ENCODE peak calls at places on chromosomes 16 and 17, in ten cellular contexts. H is fibroblast of mammary gland, R is A673, N is BE2C, A is stomach, K is IMR-90, U is kidney epithelial cell, Y is lung, F is RWPE2, X is cardiac fibroblast. B is an unnamed sample.

GRCh38 chr16:81715358-81716196 is 63.5 kb upstream of the PLCG2 start:
- DNase-seq in H (no peak), R (no peak), N (no peak), A (no peak), K (no peak), U (no peak), Y (no peak), F (no peak), X (no peak), B (no peak)

GRCh38 chr17:57499648-57500049 is 243.3 kb downstream of the MSI2 start:
- DNase-seq in H (no peak), R (no peak), N (no peak), A (no peak), K (no peak), U (no peak), Y (no peak), F (no peak), X (no peak), B (no peak)

GRCh38 chr16:57386381-57386951 is 14.2 kb downstream of the CX3CL1 start:
- DNase-seq in H (peak), R (peak), N (no peak), A (no peak), K (peak), U (no peak), Y (no peak), F (no peak), X (peak), B (no peak)

GRCh38 chr17:39828443-39828842 is 35.7 kb downstream of the IKZF3 start:
- DNase-seq in H (no peak), R (no peak), N (no peak), A (no peak), K (no peak), U (no peak), Y (no peak), F (no peak), X (no peak), B (peak)

GRCh38 chr16:70523013-70523620 is at the start of gene COG4:
- DNase-seq in H (peak), R (peak), N (peak), A (peak), K (peak), U (no peak), Y (peak), F (peak), X (peak), B (peak)

GRCh38 chr16:58999751-59000150 is 265.6 kb upstream of the GOT2 start:
- DNase-seq in H (no peak), R (no peak), N (no peak), A (no peak), K (no peak), U (no peak), Y (no peak), F (no peak), X (no peak), B (no peak)

GRCh38 chr17:17683710-17684365 is 2.6 kb downstream of the RAI1 start:
- DNase-seq in H (no peak), R (no peak), N (no peak), A (no peak), K (no peak), U (no peak), Y (no peak), F (no peak), X (no peak), B (no peak)

GRCh38 chr16:81567087-81567486 is 122.5 kb downstream of the CMIP start:
- DNase-seq in H (no peak), R (no peak), N (no peak), A (no peak), K (no peak), U (no peak), Y (no peak), F (no peak), X (no peak), B (no peak)

GRCh38 chr17:22669721-22670120 is 977.4 kb downstream of the KCNJ18 start:
- DNase-seq in H (peak), R (no peak), N (no peak), A (no peak), K (no peak), U (no peak), Y (no peak), F (no peak), X (no peak), B (no peak)

GRCh38 chr17:859461-860195 is 77.5 kb downstream of the MRM3 start:
- DNase-seq in H (peak), R (no peak), N (no peak), A (no peak), K (peak), U (no peak), Y (no peak), F (no peak), X (peak), B (no peak)

GRCh38 chr17:10623786-10624338 is 33.2 kb downstream of the MYH3 start:
- DNase-seq in H (no peak), R (no peak), N (no peak), A (no peak), K (no peak), U (no peak), Y (no peak), F (no peak), X (no peak), B (no peak)

GRCh38 chr16:85570213-85570734 is 42.8 kb upstream of the GSE1 start:
- DNase-seq in H (no peak), R (no peak), N (no peak), A (peak), K (no peak), U (no peak), Y (no peak), F (no peak), X (no peak), B (no peak)

DNA sequence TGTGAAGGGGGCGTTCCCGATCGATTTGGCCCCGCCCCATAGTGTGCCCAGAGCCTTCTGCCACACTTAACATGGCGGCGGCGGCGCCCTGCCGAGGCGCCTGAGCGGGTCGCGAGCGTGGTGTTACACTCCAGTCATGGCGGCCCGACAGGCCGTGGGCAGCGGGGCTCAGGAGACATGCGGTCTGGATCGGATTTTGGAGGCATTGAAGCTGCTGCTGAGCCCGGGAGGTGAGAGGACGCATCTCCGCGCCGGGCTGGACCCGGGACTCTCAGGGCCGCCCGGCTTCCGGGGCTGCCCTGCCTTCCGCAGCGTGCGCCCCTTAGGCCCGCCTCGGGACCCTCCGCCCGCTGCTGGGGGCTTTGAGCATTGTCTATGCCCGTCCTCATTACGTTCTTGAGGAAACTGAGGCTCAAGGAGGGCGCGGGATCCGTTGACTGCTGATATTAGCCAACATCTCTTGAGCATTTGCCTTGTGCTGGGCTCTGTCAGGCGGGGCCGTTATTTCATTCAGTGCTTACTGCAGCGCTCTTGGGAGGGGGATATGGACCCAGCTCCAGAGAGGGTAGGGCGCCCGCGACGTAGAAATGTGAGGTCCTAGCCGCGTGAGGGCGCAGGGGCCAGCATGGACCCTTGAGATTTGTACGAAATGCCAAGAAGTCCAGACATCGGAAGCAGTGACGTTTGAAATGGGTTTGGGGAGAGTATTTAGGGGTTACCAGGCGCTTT is at the start of gene TANGO6:
- DNase-seq in H (peak), R (peak), N (peak), A (peak), K (peak), U (peak), Y (peak), F (peak), X (peak), B (no peak)
- TF ChIP-seq CTCF in H (peak), R (peak), N (peak), A (no peak), K (peak), U (peak), Y (no peak), F (peak), X (peak), B (peak)

DNA sequence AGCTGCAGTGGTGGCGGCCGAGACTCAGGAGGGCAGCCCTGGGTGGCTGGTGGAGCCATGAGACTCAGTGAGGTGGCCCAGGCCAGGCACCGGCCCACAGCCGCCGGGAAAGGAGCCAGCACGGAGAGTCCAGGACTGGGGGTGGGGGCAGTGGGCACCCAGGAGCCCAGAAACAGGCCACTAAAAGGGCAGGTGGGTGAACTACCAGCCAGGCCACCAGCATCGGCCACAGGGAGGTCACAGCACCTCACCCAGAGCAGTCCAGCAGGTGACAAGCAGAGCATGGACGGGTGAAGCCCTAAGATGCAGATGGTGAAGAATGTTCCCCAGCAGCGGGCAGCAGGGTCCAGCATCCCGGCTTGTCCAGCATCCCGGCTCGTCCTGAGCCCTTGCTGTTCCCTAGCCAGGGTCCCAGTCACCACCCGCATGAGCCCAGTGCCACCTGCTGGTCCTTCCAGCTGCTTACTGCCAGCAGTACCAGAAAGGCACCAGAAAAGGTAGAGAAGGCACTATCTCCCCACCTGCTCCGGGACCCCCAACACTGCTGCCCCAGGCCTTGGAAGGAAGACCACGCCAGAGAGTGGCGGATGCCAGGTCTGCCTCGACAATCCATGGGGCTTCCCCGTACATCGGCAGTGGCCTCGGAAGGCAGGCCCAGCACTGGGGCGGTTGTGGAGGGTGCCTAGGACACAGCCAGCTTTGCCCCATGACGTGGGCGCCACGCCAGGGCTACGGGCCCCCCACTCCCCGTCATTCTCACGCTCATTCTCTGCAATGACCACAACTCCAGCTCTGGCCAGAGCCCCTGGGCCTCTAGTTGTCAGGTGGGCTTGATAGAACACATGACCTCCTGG is 1.6 kb downstream of the CENPX start:
- DNase-seq in H (peak), R (peak), N (peak), A (peak), K (peak), U (peak), Y (peak), F (no peak), X (peak), B (peak)
- H3K4me3 ChIP-seq in H (peak), R (peak), N (peak), A (peak), K (no peak), U (no peak), Y (no peak), F (peak), X (peak), B (peak)

GRCh38 chr16:29745853-29746345 is at the start of gene C16orf54:
- DNase-seq in H (no peak), R (no peak), N (no peak), A (peak), K (no peak), U (no peak), Y (peak), F (no peak), X (no peak), B (no peak)
- TF ChIP-seq CTCF in H (no peak), R (no peak), N (no peak), A (no peak), K (no peak), U (no peak), Y (no peak), F (no peak), X (no peak), B (no peak)

GRCh38 chr17:28646039-28646754 is 1.2 kb upstream of the BLTP2 start:
- DNase-seq in H (no peak), R (no peak), N (no peak), A (no peak), K (no peak), U (no peak), Y (no peak), F (no peak), X (no peak), B (no peak)
- H3K4me3 ChIP-seq in H (no peak), R (peak), N (no peak), A (peak), K (no peak), U (no peak), Y (no peak), F (peak), X (no peak), B (no peak)

GRCh38 chr16:20424129-20424866 is 15.0 kb downstream of the ACSM5 start:
- DNase-seq in H (no peak), R (no peak), N (no peak), A (no peak), K (no peak), U (no peak), Y (no peak), F (no peak), X (no peak), B (no peak)
- TF ChIP-seq CTCF in H (no peak), R (no peak), N (no peak), A (no peak), K (no peak), U (no peak), Y (no peak), F (no peak), X (no peak), B (no peak)

DNA sequence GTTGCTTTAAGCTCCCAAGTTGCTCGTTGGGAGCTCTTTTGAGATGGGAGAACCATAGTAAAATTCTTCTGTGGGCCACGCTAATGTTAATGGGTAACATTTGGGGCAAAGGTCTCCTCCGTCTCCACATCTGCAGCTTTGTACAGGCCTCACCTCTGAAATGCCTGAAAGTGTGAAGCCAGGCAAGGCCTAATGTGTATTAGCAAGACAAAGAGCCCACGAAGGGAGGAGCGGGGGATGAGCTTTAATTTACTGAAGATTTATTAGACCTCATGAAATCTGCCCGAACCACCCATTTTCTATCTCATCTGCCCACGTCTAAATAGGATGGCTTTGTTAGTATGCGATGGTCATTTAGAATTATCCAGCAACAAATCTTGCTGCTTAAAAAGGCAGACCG is 409.0 kb downstream of the PMP22 start:
- DNase-seq in H (no peak), R (no peak), N (no peak), A (no peak), K (no peak), U (no peak), Y (no peak), F (no peak), X (no peak), B (no peak)
- H3K4me3 ChIP-seq in H (no peak), R (no peak), N (no peak), A (no peak), K (no peak), U (no peak), Y (no peak), F (no peak), X (no peak), B (no peak)

DNA sequence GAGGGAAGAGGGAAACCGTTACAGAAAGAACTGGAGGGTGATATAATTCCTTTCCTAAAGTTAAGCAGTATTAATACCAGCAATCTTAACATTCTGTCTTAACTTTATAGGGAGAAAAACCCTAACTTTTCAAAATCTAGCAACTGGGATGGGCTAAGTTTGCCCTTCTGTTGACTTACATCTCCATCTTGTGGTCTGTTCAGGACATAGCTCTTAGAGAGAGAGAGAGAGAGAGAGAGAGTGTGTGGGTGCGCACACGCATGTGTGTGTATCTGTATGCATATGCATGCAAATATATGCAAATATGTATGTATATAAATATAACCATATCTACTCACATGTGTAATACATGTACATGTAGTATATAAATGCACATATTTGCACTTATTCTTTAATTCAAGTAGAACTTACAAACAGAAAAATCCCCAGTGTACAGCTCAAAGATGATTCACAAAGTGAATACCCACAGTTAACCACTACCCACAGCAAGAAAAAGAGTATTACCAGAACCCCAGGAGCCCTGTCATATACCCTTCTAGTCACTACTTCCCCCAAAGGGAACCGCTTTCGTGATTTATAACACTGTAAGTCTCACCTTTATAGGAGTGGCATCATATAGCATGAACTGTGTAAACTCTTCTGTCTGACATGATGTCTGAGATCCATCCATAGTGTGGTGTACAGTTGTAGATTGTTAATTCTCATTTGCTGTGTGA is 46.4 kb downstream of the STX8 start:
- DNase-seq in H (peak), R (peak), N (no peak), A (no peak), K (peak), U (no peak), Y (no peak), F (no peak), X (peak), B (no peak)
- TF ChIP-seq CTCF in H (peak), R (peak), N (peak), A (no peak), K (peak), U (peak), Y (no peak), F (peak), X (peak), B (peak)

GRCh38 chr17:50276588-50277356 is 2.5 kb downstream of the TMEM92 start:
- DNase-seq in H (no peak), R (no peak), N (no peak), A (no peak), K (no peak), U (no peak), Y (no peak), F (no peak), X (no peak), B (no peak)

GRCh38 chr17:50274945-50275221 is 617 bp downstream of the TMEM92 start:
- DNase-seq in H (no peak), R (no peak), N (no peak), A (no peak), K (no peak), U (no peak), Y (no peak), F (no peak), X (no peak), B (no peak)

GRCh38 chr17:50273654-50274040 is 619 bp upstream of the TMEM92 start:
- DNase-seq in H (no peak), R (no peak), N (no peak), A (no peak), K (no peak), U (no peak), Y (no peak), F (peak), X (no peak), B (no peak)

GRCh38 chr17:50274142-50274944 is at the start of gene TMEM92:
- DNase-seq in H (peak), R (peak), N (peak), A (peak), K (no peak), U (no peak), Y (peak), F (peak), X (no peak), B (no peak)

GRCh38 chr17:50275279-50275678 is 1.0 kb downstream of the TMEM92 start:
- DNase-seq in H (no peak), R (no peak), N (no peak), A (no peak), K (no peak), U (no peak), Y (no peak), F (peak), X (no peak), B (no peak)
- H3K4me3 ChIP-seq in H (no peak), R (no peak), N (no peak), A (peak), K (no peak), U (no peak), Y (no peak), F (no peak), X (no peak), B (peak)

GRCh38 chr17:49621946-49622529 is 46.4 kb downstream of the NXPH3 start:
- DNase-seq in H (no peak), R (no peak), N (no peak), A (no peak), K (no peak), U (no peak), Y (no peak), F (no peak), X (no peak), B (no peak)

GRCh38 chr17:49618112-49618611 is 42.5 kb downstream of the NXPH3 start:
- DNase-seq in H (peak), R (no peak), N (no peak), A (no peak), K (peak), U (no peak), Y (no peak), F (no peak), X (no peak), B (no peak)

GRCh38 chr17:49616546-49617205 is 41.0 kb downstream of the NXPH3 start:
- DNase-seq in H (peak), R (no peak), N (no peak), A (peak), K (no peak), U (no peak), Y (peak), F (no peak), X (peak), B (no peak)

GRCh38 chr17:49624896-49625295 is 49.2 kb downstream of the NXPH3 start:
- DNase-seq in H (peak), R (no peak), N (no peak), A (no peak), K (peak), U (no peak), Y (no peak), F (no peak), X (peak), B (no peak)

GRCh38 chr17:49621420-49621819 is 45.7 kb downstream of the NXPH3 start:
- DNase-seq in H (no peak), R (no peak), N (no peak), A (no peak), K (no peak), U (no peak), Y (no peak), F (no peak), X (no peak), B (no peak)
- TF ChIP-seq CTCF in H (no peak), R (no peak), N (no peak), A (no peak), K (no peak), U (no peak), Y (no peak), F (no peak), X (no peak), B (no peak)

B was measured in epithelial cell of proximal tubule.